ENCODE peak calls at places on chromosome 22, in four cellular contexts. One of them, this sample, is unnamed.

GRCh38 chr22:19545935-19546207 is 21.7 kb upstream of the CLDN5 start:
- DNase-seq in osteocyte: no peak
- DNase-seq in CD8-positive, alpha-beta T cell: no peak
- DNase-seq in stimulated activated CD4-positive, alpha-beta T cell treated with anti-CD3 and anti-CD28 coated beads, Interleukin-15, amount 100 ng/mL, for 1 hour: no peak
- DNase-seq in this sample: no peak

GRCh38 chr22:35792501-35792900 is 74.8 kb downstream of the APOL5 start:
- DNase-seq in stimulated activated CD4-positive, alpha-beta T cell treated with anti-CD3 and anti-CD28 coated beads, Interleukin-15, amount 100 ng/mL, for 1 hour: no peak
- DNase-seq in CD8-positive, alpha-beta T cell: no peak
- DNase-seq in osteocyte: no peak
- DNase-seq in this sample: no peak

GRCh38 chr22:41479671-41480396 is 10.9 kb downstream of the ACO2 start:
- DNase-seq in CD8-positive, alpha-beta T cell: no peak
- DNase-seq in stimulated activated CD4-positive, alpha-beta T cell treated with anti-CD3 and anti-CD28 coated beads, Interleukin-15, amount 100 ng/mL, for 1 hour: no peak
- DNase-seq in osteocyte: no peak
- DNase-seq in this sample: no peak

GRCh38 chr22:26718905-26719304 is 61.5 kb downstream of the MIAT start:
- DNase-seq in osteocyte: no peak
- DNase-seq in stimulated activated CD4-positive, alpha-beta T cell treated with anti-CD3 and anti-CD28 coated beads, Interleukin-15, amount 100 ng/mL, for 1 hour: no peak
- DNase-seq in CD8-positive, alpha-beta T cell: no peak
- DNase-seq in this sample: no peak

GRCh38 chr22:36846949-36847348 is 13.9 kb upstream of the NCF4 start:
- DNase-seq in osteocyte: no peak
- DNase-seq in stimulated activated CD4-positive, alpha-beta T cell treated with anti-CD3 and anti-CD28 coated beads, Interleukin-15, amount 100 ng/mL, for 1 hour: no peak
- DNase-seq in CD8-positive, alpha-beta T cell: no peak
- DNase-seq in this sample: no peak

GRCh38 chr22:37892566-37893338 is 13.3 kb upstream of the MICALL1 start:
- DNase-seq in stimulated activated CD4-positive, alpha-beta T cell treated with anti-CD3 and anti-CD28 coated beads, Interleukin-15, amount 100 ng/mL, for 1 hour: no peak
- DNase-seq in osteocyte: no peak
- DNase-seq in CD8-positive, alpha-beta T cell: no peak
- DNase-seq in this sample: no peak

GRCh38 chr22:43537019-43537585 is 125.3 kb downstream of the MPPED1 start:
- DNase-seq in osteocyte: peak
- DNase-seq in stimulated activated CD4-positive, alpha-beta T cell treated with anti-CD3 and anti-CD28 coated beads, Interleukin-15, amount 100 ng/mL, for 1 hour: no peak
- DNase-seq in CD8-positive, alpha-beta T cell: no peak
- DNase-seq in this sample: no peak

GRCh38 chr22:24053481-24054226 is 42.5 kb downstream of the CABIN1 start:
- DNase-seq in osteocyte: no peak
- DNase-seq in stimulated activated CD4-positive, alpha-beta T cell treated with anti-CD3 and anti-CD28 coated beads, Interleukin-15, amount 100 ng/mL, for 1 hour: no peak
- DNase-seq in CD8-positive, alpha-beta T cell: no peak
- DNase-seq in this sample: no peak

GRCh38 chr22:45692549-45692948 is 20.9 kb downstream of the ATXN10 start:
- DNase-seq in CD8-positive, alpha-beta T cell: no peak
- DNase-seq in osteocyte: no peak
- DNase-seq in stimulated activated CD4-positive, alpha-beta T cell treated with anti-CD3 and anti-CD28 coated beads, Interleukin-15, amount 100 ng/mL, for 1 hour: no peak
- DNase-seq in this sample: no peak

This sample was measured in esophagus muscularis mucosa.